ENCODE peak calls at places on chromosomes 5 and 9, in nine cellular contexts. S, Q, Z, E, M, C, J, K and B are unnamed samples.

GRCh38 chr9:123329329-123329955 is 26.6 kb upstream of the CRB2 start:
- DNase-seq in K (no peak), Q (no peak), M (peak), Z (no peak), S (no peak), C (no peak), E (no peak), J (no peak), B (peak)

GRCh38 chr9:650362-650761 is 191.1 kb upstream of the DMRT1 start:
- DNase-seq in M (peak), Q (no peak), C (peak), J (no peak), E (no peak), S (peak), Z (no peak), K (no peak), B (no peak)

GRCh38 chr5:14713476-14714384 is 49.2 kb downstream of the OTULIN start:
- DNase-seq in Z (no peak), J (no peak), K (no peak), M (no peak), C (no peak), Q (no peak), S (no peak), E (no peak), B (no peak)

GRCh38 chr5:157290981-157291711 is 25.2 kb downstream of the CYFIP2 start:
- DNase-seq in J (no peak), K (peak), Z (no peak), Q (no peak), C (no peak), E (no peak), S (no peak), M (no peak), B (no peak)

GRCh38 chr9:83935276-83935890 is 14.2 kb upstream of the KIF27 start:
- DNase-seq in Q (peak), J (peak), K (peak), S (peak), M (peak), C (peak), Z (no peak), E (no peak), B (peak)

GRCh38 chr5:137206030-137206715 is 293.0 kb downstream of the SPOCK1 start:
- DNase-seq in Q (no peak), M (peak), E (no peak), C (no peak), Z (no peak), K (peak), J (no peak), S (peak), B (no peak)

GRCh38 chr9:107755267-107755666 is 265.7 kb upstream of the KLF4 start:
- DNase-seq in Z (no peak), K (peak), C (no peak), Q (no peak), S (peak), M (peak), E (peak), J (peak), B (no peak)

GRCh38 chr5:85278193-85278592 is 893.5 kb upstream of the EDIL3 start:
- DNase-seq in J (no peak), K (no peak), M (no peak), Z (peak), S (no peak), C (peak), Q (no peak), E (no peak), B (no peak)

GRCh38 chr9:107127608-107128007 is 155.5 kb upstream of the RAD23B start:
- DNase-seq in Z (no peak), S (no peak), E (no peak), C (peak), K (no peak), Q (no peak), M (no peak), J (no peak), B (no peak)

GRCh38 chr5:148309019-148309418 is 3.2 kb upstream of the SPINK7 start:
- DNase-seq in J (no peak), K (no peak), Z (no peak), M (no peak), C (no peak), Q (no peak), E (no peak), S (no peak), B (no peak)

GRCh38 chr5:134949335-134949734 is 18.4 kb upstream of the CATSPER3 start:
- DNase-seq in Z (no peak), E (no peak), K (no peak), J (no peak), Q (no peak), S (no peak), C (no peak), M (no peak), B (no peak)

GRCh38 chr9:111896942-111897830 is 572 bp downstream of the UGCG start:
- DNase-seq in E (no peak), J (peak), Q (no peak), C (peak), Z (no peak), S (no peak), M (peak), K (peak), B (peak)

GRCh38 chr9:78674874-78675273 is 377.9 kb downstream of the PSAT1 start:
- DNase-seq in C (no peak), S (no peak), K (no peak), Z (no peak), J (no peak), M (no peak), Q (no peak), E (no peak), B (no peak)

GRCh38 chr5:106171132-106171531 is 1499.6 kb downstream of the EFNA5 start:
- DNase-seq in Q (no peak), E (no peak), K (no peak), M (no peak), Z (no peak), C (no peak), S (no peak), J (no peak), B (no peak)

GRCh38 chr9:105296889-105297288 is 52.4 kb downstream of the SLC44A1 start:
- DNase-seq in K (peak), S (peak), Z (no peak), E (peak), C (peak), J (peak), M (peak), Q (peak), B (peak)

GRCh38 chr9:137487454-137488329 is 28.6 kb upstream of the NSMF start:
- DNase-seq in C (no peak), S (no peak), E (no peak), M (no peak), Z (no peak), J (peak), K (no peak), Q (no peak), B (peak)

GRCh38 chr5:6525910-6526309 is 77.3 kb downstream of the UBE2QL1 start:
- DNase-seq in J (no peak), Q (peak), M (peak), K (peak), C (peak), Z (no peak), S (peak), E (peak), B (no peak)

GRCh38 chr9:91856419-91856818 is 93.6 kb downstream of the ROR2 start:
- DNase-seq in K (no peak), J (no peak), M (peak), Q (no peak), C (no peak), Z (no peak), E (no peak), S (no peak), B (no peak)

GRCh38 chr9:134365791-134366222 is 39.6 kb downstream of the RXRA start:
- DNase-seq in C (peak), K (peak), M (peak), S (no peak), E (no peak), Q (peak), J (peak), Z (no peak), B (peak)

GRCh38 chr9:115292584-115293271 is 174.8 kb upstream of the TNC start:
- DNase-seq in E (no peak), Q (peak), Z (no peak), M (peak), J (no peak), S (peak), C (no peak), K (no peak), B (peak)

GRCh38 chr9:70600479-70600878 is 186.0 kb upstream of the KLF9 start:
- DNase-seq in Q (no peak), E (no peak), K (peak), Z (no peak), M (peak), S (peak), C (no peak), J (peak), B (no peak)

GRCh38 chr9:74804018-74804385 is 83.7 kb downstream of the TRPM6 start:
- DNase-seq in Z (no peak), S (no peak), C (no peak), E (peak), J (no peak), Q (no peak), K (peak), M (no peak), B (no peak)

GRCh38 chr5:78600656-78601452 is 47.7 kb downstream of the LHFPL2 start:
- DNase-seq in C (no peak), Q (no peak), M (peak), J (peak), K (no peak), Z (no peak), E (no peak), S (peak), B (no peak)

GRCh38 chr9:107153336-107153735 is 129.7 kb upstream of the RAD23B start:
- DNase-seq in M (peak), E (no peak), J (peak), Z (no peak), Q (no peak), K (no peak), S (peak), C (no peak), B (no peak)

GRCh38 chr5:175772747-175773533 is 98.4 kb upstream of the CPLX2 start:
- DNase-seq in M (no peak), E (no peak), K (no peak), C (peak), Q (no peak), J (no peak), Z (no peak), S (no peak), B (peak)
- H3K4me3 ChIP-seq in M (no peak), E (peak), K (no peak), C (peak), Q (no peak), J (no peak), Z (no peak), S (no peak), B (no peak)

DNA sequence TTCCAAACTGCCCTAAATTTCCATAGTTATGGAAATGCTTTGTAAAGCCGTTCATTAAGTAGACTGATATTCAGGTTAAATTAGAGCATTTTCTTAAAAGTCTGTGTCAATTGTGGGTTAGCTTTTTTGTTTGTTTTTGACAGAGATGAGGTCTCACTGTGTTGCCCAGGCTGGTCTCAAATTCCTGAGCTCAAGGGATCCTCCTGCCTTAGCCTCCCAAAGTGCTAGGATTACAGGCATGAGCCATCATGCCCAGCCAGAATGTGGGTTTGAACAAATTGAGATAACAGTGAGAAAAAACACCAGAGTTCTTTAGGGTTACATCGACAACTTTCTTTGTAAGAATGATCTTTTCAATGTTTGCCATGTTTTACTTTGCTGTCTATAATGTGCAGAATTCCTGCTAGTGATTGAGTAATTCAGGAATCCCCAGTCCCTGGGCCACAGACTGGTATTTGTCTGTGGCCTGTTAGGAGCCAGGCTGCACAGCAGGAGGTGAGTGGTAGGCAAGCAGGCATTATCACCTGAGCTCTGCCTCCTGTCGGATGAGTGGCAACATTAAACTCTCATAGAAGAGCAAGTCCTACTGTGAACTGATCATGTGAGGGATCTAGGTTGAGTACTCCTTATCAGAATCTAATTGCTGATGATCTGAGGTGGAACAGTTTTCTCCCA is 80.5 kb downstream of the RAI14 start:
- DNase-seq in S (peak), K (no peak), Q (no peak), C (peak), M (peak), Z (no peak), J (no peak), E (peak), B (peak)
- H3K4me2 ChIP-seq in S (no peak), K (no peak), Q (no peak), C (no peak), M (peak), Z (no peak), J (no peak), E (peak), B (no peak)

DNA sequence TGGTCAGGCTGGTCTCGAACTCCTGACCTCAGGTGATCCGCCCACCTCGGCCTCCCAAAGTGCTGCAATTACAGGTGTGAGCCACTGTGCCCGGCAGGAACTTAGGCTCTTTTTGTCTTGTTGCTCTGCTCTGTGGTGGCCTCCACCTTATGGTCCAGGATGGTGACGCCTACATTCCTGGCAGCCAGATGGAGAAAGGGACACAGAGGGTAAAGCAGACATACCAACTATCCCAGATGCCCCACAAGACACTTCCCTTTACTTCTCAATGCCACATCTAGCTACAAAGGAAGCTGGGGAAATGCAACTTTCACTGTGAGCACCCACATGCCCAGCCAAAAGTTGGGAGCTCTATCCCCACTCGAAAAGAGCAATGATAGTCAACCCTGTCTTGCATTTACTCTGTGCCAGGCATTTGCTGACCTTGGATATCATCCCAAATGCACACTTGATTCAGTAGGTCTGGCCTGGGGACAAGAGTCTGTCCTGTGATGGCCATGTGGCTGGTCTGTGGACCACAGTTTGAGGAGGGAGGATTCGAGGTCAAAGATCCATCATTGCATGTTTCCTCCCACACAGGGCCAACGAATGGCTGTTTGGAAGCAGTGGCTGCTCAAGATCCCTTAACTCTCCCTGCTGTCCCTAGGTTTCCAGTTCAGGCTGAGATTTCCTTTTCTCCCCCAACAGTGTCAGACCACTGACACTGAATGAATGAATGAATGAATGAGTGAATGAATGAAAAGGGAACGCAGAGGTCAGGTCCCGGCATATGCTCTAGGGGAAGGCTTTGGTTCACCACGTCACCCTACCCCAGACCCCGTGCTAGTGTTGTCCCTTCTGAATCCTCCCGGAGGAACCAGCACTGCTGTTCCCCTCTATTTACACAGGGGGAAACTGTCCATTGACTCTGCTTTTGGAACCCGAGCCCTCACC is 1.4 kb upstream of the ERGIC1 start:
- DNase-seq in E (no peak), Z (no peak), J (no peak), K (no peak), C (no peak), S (no peak), Q (no peak), M (peak), B (no peak)
- H3K27ac ChIP-seq in E (no peak), Z (no peak), J (peak), K (peak), C (peak), S (peak), Q (no peak), M (peak), B (peak)

DNA sequence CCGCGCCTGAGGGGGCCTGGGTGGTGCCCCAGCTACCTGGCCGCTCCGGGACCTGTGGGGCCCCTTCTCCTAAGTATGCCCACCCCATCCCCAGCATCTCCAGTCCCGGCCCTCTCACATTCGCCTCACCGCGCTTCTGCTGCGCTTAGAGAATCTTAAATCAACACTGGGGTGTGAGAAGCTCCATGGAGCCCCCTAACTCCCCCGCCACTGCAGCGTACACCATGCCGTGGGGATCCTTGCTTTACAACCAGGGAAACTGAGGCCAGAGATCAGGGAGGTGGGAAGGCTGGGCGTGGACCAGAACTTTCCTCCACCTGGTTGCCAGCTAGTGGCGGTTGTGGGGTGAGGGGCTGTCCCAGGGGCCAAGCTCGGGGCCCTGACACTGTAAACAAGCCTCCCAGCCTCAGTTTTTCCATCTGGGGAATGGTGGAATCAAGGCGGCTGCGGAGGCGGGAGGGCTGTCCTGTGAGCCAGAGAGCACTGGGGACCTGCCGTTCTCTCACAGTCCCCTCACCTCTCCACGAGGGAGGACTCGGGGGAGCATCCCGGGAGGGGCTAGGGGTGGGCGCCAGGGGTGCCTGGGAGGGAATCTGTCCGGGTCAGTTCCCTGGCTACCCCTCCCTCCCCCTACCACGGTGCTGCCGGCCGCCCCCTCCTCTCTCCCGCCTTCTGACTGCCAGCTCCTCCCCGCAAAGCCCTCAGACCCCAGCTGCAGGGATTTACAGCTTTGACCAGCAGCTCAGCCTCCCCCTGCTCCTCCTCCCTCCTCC is 161.2 kb downstream of the C9orf50 start:
- DNase-seq in K (no peak), E (no peak), J (no peak), C (no peak), Z (no peak), S (no peak), M (peak), Q (no peak), B (peak)
- H3K4me3 ChIP-seq in K (no peak), E (no peak), J (no peak), C (peak), Z (no peak), S (no peak), M (no peak), Q (no peak), B (no peak)

GRCh38 chr9:129210125-129210524 is 32.1 kb upstream of the IER5L start:
- DNase-seq in J (no peak), S (no peak), E (no peak), K (no peak), Q (no peak), C (no peak), M (no peak), Z (no peak), B (no peak)
- H3K4me2 ChIP-seq in J (no peak), S (no peak), E (no peak), K (peak), Q (no peak), C (peak), M (no peak), Z (no peak), B (no peak)

DNA sequence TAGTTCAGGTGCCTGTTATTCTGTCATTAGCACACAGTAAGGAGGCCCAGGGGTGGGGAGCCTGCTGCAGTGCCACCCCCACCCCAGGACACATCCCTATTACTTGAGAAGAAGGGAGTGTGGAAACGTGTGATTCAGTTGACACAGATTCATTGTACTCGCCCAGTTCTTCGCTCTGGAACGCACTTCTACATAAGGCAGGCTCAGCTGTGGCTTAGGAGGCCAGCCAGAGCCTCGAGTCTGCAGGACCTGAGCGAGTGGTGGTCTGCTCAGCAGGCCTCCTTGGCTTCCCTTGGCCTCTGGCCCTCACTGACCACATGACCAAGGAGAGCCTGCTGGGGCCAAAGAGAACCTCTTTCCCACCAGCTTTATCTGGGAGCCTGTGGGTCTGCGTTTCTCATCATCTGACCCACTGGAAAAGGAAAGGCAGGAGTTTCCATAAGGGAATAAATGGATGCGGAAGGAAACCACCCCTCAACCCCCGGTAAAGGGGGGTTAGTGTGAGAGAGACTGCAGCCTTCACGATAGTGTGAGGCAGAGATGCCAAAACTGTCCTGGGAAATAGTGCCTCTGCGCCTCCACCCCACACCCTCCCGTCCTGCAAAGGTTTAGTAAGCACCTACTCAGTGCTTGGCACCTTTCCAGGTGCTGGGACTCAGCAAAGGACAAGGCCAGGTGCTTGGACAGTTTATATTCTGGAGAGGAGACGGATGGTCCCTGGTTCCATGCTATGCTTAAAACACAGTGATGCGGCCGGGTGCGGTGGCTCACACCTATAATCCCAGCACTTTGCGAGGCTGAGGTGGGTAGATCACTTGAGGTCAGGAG is 73.7 kb downstream of the PPARGC1B start:
- DNase-seq in M (peak), Q (no peak), S (peak), C (no peak), Z (no peak), K (no peak), J (no peak), E (no peak), B (no peak)
- H3K27ac ChIP-seq in M (no peak), Q (no peak), S (no peak), C (no peak), Z (peak), K (no peak), J (no peak), E (no peak), B (no peak)